ENCODE peak calls at places on chromosomes 6 and 20, in four cellular contexts. E is heart left ventricle; D is SJSA1; I is CD4-positive, CD25-positive, alpha-beta regulatory T cell. S is an unnamed sample.
A peak's percentile ranks its signal among the peaks of the same experiment; 100 is the strongest.

GRCh38 chr20:1618954-1619550 is 757 bp downstream of the SIRPB1 start:
- DNase-seq in E (no peak), D (no peak), I (no peak), S (no peak)

GRCh38 chr20:16241911-16242310 is 331.3 kb downstream of the KIF16B start:
- DNase-seq in E (no peak), D (no peak), I (no peak), S (no peak)

GRCh38 chr20:44166008-44166407 is 21.0 kb downstream of the JPH2 start:
- DNase-seq in E (no peak), D (no peak), I (no peak), S (no peak)

GRCh38 chr6:123655520-123656306 is 19.0 kb upstream of the TRDN start:
- DNase-seq in E (no peak), D (peak; percentile 6), I (no peak), S (no peak)

GRCh38 chr20:50728981-50729874 is 2.2 kb upstream of the PARD6B start:
- DNase-seq in E (no peak), D (peak; percentile 53), I (no peak), S (no peak)

GRCh38 chr6:152273638-152274037 is 363.5 kb downstream of the SYNE1 start:
- DNase-seq in E (no peak), D (no peak), I (no peak), S (no peak)

GRCh38 chr6:33249732-33250625 is 21.7 kb downstream of the VPS52 start:
- DNase-seq in E (peak; percentile 30), D (peak; percentile 52), I (no peak), S (no peak)

GRCh38 chr6:156974897-156975296 is 197.7 kb downstream of the ARID1B start:
- DNase-seq in E (no peak), D (no peak), I (no peak), S (no peak)

GRCh38 chr6:114989279-114989964 is 646.6 kb upstream of the HS3ST5 start:
- DNase-seq in E (no peak), D (no peak), I (no peak), S (no peak)

GRCh38 chr20:3784226-3784853 is 2.2 kb downstream of the CENPB start:
- DNase-seq in E (no peak), D (no peak), I (no peak), S (no peak)

GRCh38 chr20:33305591-33306057 is 22.6 kb downstream of the BPIFB1 start:
- DNase-seq in E (no peak), D (peak; percentile 14), I (no peak), S (no peak)

GRCh38 chr20:25083773-25084615 is 2.1 kb upstream of the VSX1 start:
- DNase-seq in E (no peak), D (no peak), I (peak; percentile 48), S (no peak)

GRCh38 chr6:103167345-103167744 is 1692.4 kb downstream of the HACE1 start:
- DNase-seq in E (no peak), D (no peak), I (no peak), S (no peak)

GRCh38 chr6:149861603-149862423 is 2.3 kb downstream of the LRP11 start:
- DNase-seq in E (no peak), D (peak; percentile 96), I (no peak), S (no peak)

GRCh38 chr20:36745234-36745926 is 510 bp downstream of the NDRG3 start:
- DNase-seq in E (peak; percentile 37), D (no peak), I (no peak), S (peak; percentile 6)

GRCh38 chr20:32585011-32585518 is at the start of gene NOL4L:
- DNase-seq in E (no peak), D (no peak), I (peak; percentile 24), S (no peak)

GRCh38 chr6:87922191-87922946 is 125.3 kb upstream of the SPACA1 start:
- DNase-seq in E (no peak), D (no peak), I (no peak), S (no peak)

GRCh38 chr6:44049163-44049988 is 77.9 kb downstream of the MRPL14 start:
- DNase-seq in E (no peak), D (no peak), I (no peak), S (no peak)

GRCh38 chr6:16684896-16685554 is 76.2 kb downstream of the ATXN1 start:
- DNase-seq in E (no peak), D (peak; percentile 60), I (no peak), S (peak; percentile 61)

GRCh38 chr6:53095270-53095669 is 30.1 kb downstream of the FBXO9 start:
- DNase-seq in E (no peak), D (no peak), I (no peak), S (no peak)

GRCh38 chr6:157542405-157542943 is 161.5 kb downstream of the ZDHHC14 start:
- DNase-seq in E (no peak), D (no peak), I (no peak), S (no peak)

GRCh38 chr6:151391021-151391470 is 313 bp downstream of the ZBTB2 start:
- DNase-seq in E (peak; percentile 89), D (peak; percentile 76), I (peak; percentile 87), S (peak; percentile 75)

GRCh38 chr6:125637207-125637606 is 112.2 kb upstream of the HEY2 start:
- DNase-seq in E (no peak), D (no peak), I (no peak), S (no peak)

GRCh38 chr6:25939593-25939992 is 9.1 kb upstream of the SLC17A2 start:
- DNase-seq in E (no peak), D (no peak), I (no peak), S (no peak)

GRCh38 chr20:43937586-43937985 is 22.9 kb downstream of the TOX2 start:
- DNase-seq in E (no peak), D (no peak), I (no peak), S (no peak)

GRCh38 chr6:37515712-37516075 is 16.0 kb upstream of the CCDC167 start:
- DNase-seq in E (no peak), D (no peak), I (no peak), S (no peak)

GRCh38 chr20:57166568-57167291 is 99.7 kb downstream of the BMP7 start:
- DNase-seq in E (no peak), D (no peak), I (no peak), S (no peak)

GRCh38 chr20:36663026-36663425 is 17.0 kb upstream of the SLA2 start:
- DNase-seq in E (no peak), D (no peak), I (no peak), S (no peak)

GRCh38 chr6:142331075-142331551 is 29.3 kb downstream of the ADGRG6 start:
- DNase-seq in E (no peak), D (no peak), I (no peak), S (no peak)

GRCh38 chr20:371755-372542 is 8.6 kb upstream of the TRIB3 start:
- DNase-seq in E (peak; percentile 57), D (no peak), I (no peak), S (no peak)

GRCh38 chr6:139590206-139590605 is 215.8 kb upstream of the CITED2 start:
- DNase-seq in E (no peak), D (no peak), I (no peak), S (no peak)

GRCh38 chr20:19824861-19825260 is 66.8 kb downstream of the RIN2 start:
- DNase-seq in E (no peak), D (no peak), I (no peak), S (no peak)

GRCh38 chr20:32806356-32806755 is 13.4 kb upstream of the MAPRE1 start:
- DNase-seq in E (no peak), D (no peak), I (no peak), S (no peak)

GRCh38 chr6:2403546-2403945 is 158.1 kb upstream of the GMDS start:
- DNase-seq in E (no peak), D (no peak), I (no peak), S (no peak)

GRCh38 chr6:6418421-6418820 is 98.0 kb upstream of the F13A1 start:
- DNase-seq in E (no peak), D (no peak), I (no peak), S (no peak)

GRCh38 chr6:6414946-6415345 is 94.5 kb upstream of the F13A1 start:
- DNase-seq in E (no peak), D (no peak), I (no peak), S (no peak)

GRCh38 chr6:6420097-6420496 is 99.6 kb upstream of the F13A1 start:
- DNase-seq in E (no peak), D (no peak), I (no peak), S (no peak)
- H3K4me1 ChIP-seq in E (no peaks in the 10 kb centered on the region), D (no peaks in the 10 kb centered on the region), I (no peaks in the 10 kb centered on the region), S (no peaks in the 10 kb centered on the region)

DNA sequence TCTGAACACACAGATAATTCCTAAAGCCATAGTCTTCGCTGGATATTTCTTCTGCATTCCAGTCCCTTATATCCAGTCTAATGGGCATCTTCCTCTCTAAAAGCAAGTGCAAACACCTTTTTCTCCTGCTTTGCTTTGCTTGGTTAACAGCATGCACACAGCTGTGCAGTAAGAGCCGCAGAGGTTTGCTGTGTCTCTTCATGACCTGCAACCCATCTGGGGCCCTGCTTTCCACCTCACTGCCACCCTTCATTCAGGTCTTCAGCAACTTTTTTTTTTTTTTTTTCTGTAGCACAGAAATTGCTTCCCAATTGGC is 14.4 kb downstream of the NEDD9 start:
- DNase-seq in E (no peak), D (no peak), I (no peak), S (no peak)
- H3K4me1 ChIP-seq in E (peaks cover 100% of the 10 kb centered on the region), D (peaks cover 26% of the 10 kb centered on the region), I (peaks cover 19% of the 10 kb centered on the region), S (no peaks in the 10 kb centered on the region)

GRCh38 chr6:48067148-48067709 is 43.8 kb downstream of the PTCHD4 start:
- DNase-seq in E (no peak), D (no peak), I (no peak), S (no peak)

GRCh38 chr6:48057611-48058010 is 53.4 kb downstream of the PTCHD4 start:
- DNase-seq in E (no peak), D (no peak), I (no peak), S (no peak)

DNA sequence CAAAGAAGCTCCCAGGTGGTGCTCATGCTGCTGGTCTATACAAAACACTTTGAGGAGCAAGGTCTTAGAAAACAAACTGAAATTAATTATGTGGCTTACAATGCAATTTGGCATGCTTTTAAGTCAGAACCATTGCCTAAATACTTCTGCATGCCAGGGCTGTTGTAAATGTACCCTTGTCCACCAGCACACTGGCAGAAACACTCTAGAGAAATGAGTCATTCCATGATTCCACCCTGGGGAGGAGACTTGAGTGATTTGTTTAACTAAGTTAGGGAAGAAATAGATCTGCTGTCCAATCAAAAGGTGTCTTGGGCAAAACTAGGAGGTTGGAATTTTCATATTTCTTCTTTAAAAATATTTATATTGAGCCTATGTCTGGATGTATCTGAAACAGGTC is 49.4 kb downstream of the PTCHD4 start:
- DNase-seq in E (no peak), D (no peak), I (no peak), S (no peak)
- H3K4me1 ChIP-seq in E (no peaks in the 10 kb centered on the region), D (no peaks in the 10 kb centered on the region), I (no peaks in the 10 kb centered on the region), S (no peaks in the 10 kb centered on the region)

GRCh38 chr6:159680104-159680503 is 12.9 kb downstream of the SOD2 start:
- DNase-seq in E (no peak), D (no peak), I (no peak), S (no peak)

GRCh38 chr6:159683722-159684304 is 9.2 kb downstream of the SOD2 start:
- DNase-seq in E (no peak), D (no peak), I (no peak), S (no peak)

GRCh38 chr6:159681104-159681503 is 11.9 kb downstream of the SOD2 start:
- DNase-seq in E (no peak), D (no peak), I (no peak), S (no peak)

GRCh38 chr6:159679091-159680077 is 13.7 kb downstream of the SOD2 start:
- DNase-seq in E (no peak), D (peak; percentile 64), I (no peak), S (no peak)

DNA sequence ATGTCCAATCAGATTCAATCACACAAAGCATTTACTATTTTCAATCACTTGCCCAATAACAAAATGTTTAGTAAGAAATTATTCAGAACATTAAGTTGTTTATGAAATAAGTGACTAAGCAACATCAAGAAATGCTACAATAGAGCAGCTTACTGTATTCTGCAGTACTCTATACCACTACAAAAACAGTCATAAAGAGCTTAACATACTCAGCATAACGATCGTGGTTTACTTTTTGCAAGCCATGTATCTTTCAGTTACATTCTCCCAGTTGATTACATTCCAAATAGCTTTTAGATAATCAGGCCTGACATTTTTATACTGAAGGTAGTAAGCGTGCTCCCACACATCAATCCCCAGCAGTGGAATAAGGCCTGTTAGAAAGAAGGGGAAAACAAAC is 10.8 kb downstream of the SOD2 start:
- DNase-seq in E (no peak), D (peak; percentile 54), I (no peak), S (no peak)
- H3K4me1 ChIP-seq in E (peaks cover 8% of the 10 kb centered on the region), D (peaks cover 40% of the 10 kb centered on the region), I (peaks cover 7% of the 10 kb centered on the region), S (no peaks in the 10 kb centered on the region)